ENCODE peak calls at places on chromosomes 1 and 21, in nine cellular contexts. One of them, this sample, is unnamed.

GRCh38 chr1:25786887-25787286 is 13.1 kb upstream of the SELENON start:
- DNase-seq in GM23248: peak
- DNase-seq in CD4-positive, CD25-positive, alpha-beta regulatory T cell: no peak
- DNase-seq in NCI-H774: no peak
- DNase-seq in HTR-8/SVneo: peak
- DNase-seq in AG10803: no peak
- DNase-seq in glomerular endothelial cell: no peak
- DNase-seq in GM06990: no peak
- DNase-seq in AG04450: no peak
- DNase-seq in this sample: no peak

GRCh38 chr1:17439250-17440073 is at the start of gene RCC2:
- DNase-seq in GM23248: peak
- DNase-seq in CD4-positive, CD25-positive, alpha-beta regulatory T cell: peak
- DNase-seq in NCI-H774: peak
- DNase-seq in HTR-8/SVneo: peak
- DNase-seq in AG10803: peak
- DNase-seq in glomerular endothelial cell: no peak
- DNase-seq in GM06990: peak
- DNase-seq in AG04450: peak
- DNase-seq in this sample: peak

GRCh38 chr1:43454270-43455011 is 710 bp upstream of the HYI start:
- DNase-seq in GM23248: peak
- DNase-seq in CD4-positive, CD25-positive, alpha-beta regulatory T cell: peak
- DNase-seq in NCI-H774: peak
- DNase-seq in HTR-8/SVneo: peak
- DNase-seq in AG10803: peak
- DNase-seq in glomerular endothelial cell: no peak
- DNase-seq in GM06990: no peak
- DNase-seq in AG04450: peak
- DNase-seq in this sample: peak

GRCh38 chr1:193325771-193326170 is 139.4 kb upstream of the B3GALT2 start:
- DNase-seq in GM23248: no peak
- DNase-seq in CD4-positive, CD25-positive, alpha-beta regulatory T cell: no peak
- DNase-seq in NCI-H774: no peak
- DNase-seq in HTR-8/SVneo: no peak
- DNase-seq in AG10803: peak
- DNase-seq in glomerular endothelial cell: no peak
- DNase-seq in GM06990: no peak
- DNase-seq in AG04450: no peak
- DNase-seq in this sample: no peak

GRCh38 chr1:119209943-119210342 is 69.5 kb upstream of the WARS2 start:
- DNase-seq in GM23248: peak
- DNase-seq in CD4-positive, CD25-positive, alpha-beta regulatory T cell: no peak
- DNase-seq in NCI-H774: no peak
- DNase-seq in HTR-8/SVneo: no peak
- DNase-seq in AG10803: peak
- DNase-seq in glomerular endothelial cell: no peak
- DNase-seq in GM06990: no peak
- DNase-seq in AG04450: no peak
- DNase-seq in this sample: no peak

GRCh38 chr21:31753949-31754348 is 22.0 kb upstream of the SCAF4 start:
- DNase-seq in GM23248: no peak
- DNase-seq in CD4-positive, CD25-positive, alpha-beta regulatory T cell: no peak
- DNase-seq in NCI-H774: no peak
- DNase-seq in HTR-8/SVneo: no peak
- DNase-seq in AG10803: no peak
- DNase-seq in glomerular endothelial cell: no peak
- DNase-seq in GM06990: no peak
- DNase-seq in AG04450: no peak
- DNase-seq in this sample: no peak

GRCh38 chr1:230827081-230827681 is 41.1 kb downstream of the C1orf198 start:
- DNase-seq in GM23248: peak
- DNase-seq in CD4-positive, CD25-positive, alpha-beta regulatory T cell: no peak
- DNase-seq in NCI-H774: no peak
- DNase-seq in HTR-8/SVneo: no peak
- DNase-seq in AG10803: peak
- DNase-seq in glomerular endothelial cell: no peak
- DNase-seq in GM06990: no peak
- DNase-seq in AG04450: no peak
- DNase-seq in this sample: peak

GRCh38 chr1:233300326-233300725 is 4.8 kb upstream of the PCNX2 start:
- DNase-seq in GM23248: no peak
- DNase-seq in CD4-positive, CD25-positive, alpha-beta regulatory T cell: no peak
- DNase-seq in NCI-H774: no peak
- DNase-seq in HTR-8/SVneo: no peak
- DNase-seq in AG10803: no peak
- DNase-seq in glomerular endothelial cell: no peak
- DNase-seq in GM06990: no peak
- DNase-seq in AG04450: peak
- DNase-seq in this sample: no peak

GRCh38 chr1:26050255-26050640 is 4.3 kb upstream of the SLC30A2 start:
- DNase-seq in GM23248: no peak
- DNase-seq in CD4-positive, CD25-positive, alpha-beta regulatory T cell: no peak
- DNase-seq in NCI-H774: no peak
- DNase-seq in HTR-8/SVneo: no peak
- DNase-seq in AG10803: no peak
- DNase-seq in glomerular endothelial cell: no peak
- DNase-seq in GM06990: no peak
- DNase-seq in AG04450: no peak
- DNase-seq in this sample: no peak

GRCh38 chr1:64476251-64476952 is 6.5 kb downstream of the CACHD1 start:
- DNase-seq in GM23248: peak
- DNase-seq in CD4-positive, CD25-positive, alpha-beta regulatory T cell: no peak
- DNase-seq in NCI-H774: no peak
- DNase-seq in HTR-8/SVneo: peak
- DNase-seq in AG10803: peak
- DNase-seq in glomerular endothelial cell: peak
- DNase-seq in GM06990: no peak
- DNase-seq in AG04450: peak
- DNase-seq in this sample: no peak

GRCh38 chr1:116377564-116378529 is 4.8 kb downstream of the ATP1A1 start:
- DNase-seq in GM23248: peak
- DNase-seq in CD4-positive, CD25-positive, alpha-beta regulatory T cell: peak
- DNase-seq in NCI-H774: no peak
- DNase-seq in HTR-8/SVneo: peak
- DNase-seq in AG10803: peak
- DNase-seq in glomerular endothelial cell: peak
- DNase-seq in GM06990: peak
- DNase-seq in AG04450: peak
- DNase-seq in this sample: peak

GRCh38 chr1:14598007-14598497 is 433 bp upstream of the KAZN start:
- DNase-seq in GM23248: no peak
- DNase-seq in CD4-positive, CD25-positive, alpha-beta regulatory T cell: no peak
- DNase-seq in NCI-H774: no peak
- DNase-seq in HTR-8/SVneo: no peak
- DNase-seq in AG10803: no peak
- DNase-seq in glomerular endothelial cell: no peak
- DNase-seq in GM06990: no peak
- DNase-seq in AG04450: no peak
- DNase-seq in this sample: no peak

GRCh38 chr1:58649555-58649954 is 50.3 kb downstream of the MYSM1 start:
- DNase-seq in GM23248: no peak
- DNase-seq in CD4-positive, CD25-positive, alpha-beta regulatory T cell: no peak
- DNase-seq in NCI-H774: no peak
- DNase-seq in HTR-8/SVneo: no peak
- DNase-seq in AG10803: no peak
- DNase-seq in glomerular endothelial cell: no peak
- DNase-seq in GM06990: no peak
- DNase-seq in AG04450: no peak
- DNase-seq in this sample: no peak

GRCh38 chr21:36696640-36697472 is 2.1 kb upstream of the SIM2 start:
- DNase-seq in GM23248: no peak
- DNase-seq in CD4-positive, CD25-positive, alpha-beta regulatory T cell: no peak
- DNase-seq in NCI-H774: no peak
- DNase-seq in HTR-8/SVneo: no peak
- DNase-seq in AG10803: no peak
- DNase-seq in glomerular endothelial cell: no peak
- DNase-seq in GM06990: no peak
- DNase-seq in AG04450: no peak
- DNase-seq in this sample: no peak

GRCh38 chr1:61519631-61520030 is 205.3 kb downstream of the TM2D1 start:
- DNase-seq in GM23248: no peak
- DNase-seq in CD4-positive, CD25-positive, alpha-beta regulatory T cell: no peak
- DNase-seq in NCI-H774: no peak
- DNase-seq in HTR-8/SVneo: no peak
- DNase-seq in AG10803: no peak
- DNase-seq in glomerular endothelial cell: no peak
- DNase-seq in GM06990: no peak
- DNase-seq in AG04450: no peak
- DNase-seq in this sample: no peak

GRCh38 chr1:175072131-175072941 is 4.7 kb downstream of the TNN start:
- DNase-seq in GM23248: peak
- DNase-seq in CD4-positive, CD25-positive, alpha-beta regulatory T cell: no peak
- DNase-seq in NCI-H774: no peak
- DNase-seq in HTR-8/SVneo: peak
- DNase-seq in AG10803: peak
- DNase-seq in glomerular endothelial cell: peak
- DNase-seq in GM06990: peak
- DNase-seq in AG04450: peak
- DNase-seq in this sample: peak

GRCh38 chr1:8496473-8496872 is 178.6 kb downstream of the SLC45A1 start:
- DNase-seq in GM23248: no peak
- DNase-seq in CD4-positive, CD25-positive, alpha-beta regulatory T cell: no peak
- DNase-seq in NCI-H774: no peak
- DNase-seq in HTR-8/SVneo: no peak
- DNase-seq in AG10803: no peak
- DNase-seq in glomerular endothelial cell: no peak
- DNase-seq in GM06990: peak
- DNase-seq in AG04450: no peak
- DNase-seq in this sample: no peak

GRCh38 chr1:202304370-202304769 is 37.4 kb downstream of the UBE2T start:
- DNase-seq in GM23248: no peak
- DNase-seq in CD4-positive, CD25-positive, alpha-beta regulatory T cell: no peak
- DNase-seq in NCI-H774: no peak
- DNase-seq in HTR-8/SVneo: no peak
- DNase-seq in AG10803: no peak
- DNase-seq in glomerular endothelial cell: no peak
- DNase-seq in GM06990: no peak
- DNase-seq in AG04450: no peak
- DNase-seq in this sample: peak

GRCh38 chr1:115526900-115527299 is 114.9 kb upstream of the VANGL1 start:
- DNase-seq in GM23248: no peak
- DNase-seq in CD4-positive, CD25-positive, alpha-beta regulatory T cell: no peak
- DNase-seq in NCI-H774: no peak
- DNase-seq in HTR-8/SVneo: no peak
- DNase-seq in AG10803: no peak
- DNase-seq in glomerular endothelial cell: no peak
- DNase-seq in GM06990: no peak
- DNase-seq in AG04450: no peak
- DNase-seq in this sample: no peak

GRCh38 chr21:46456750-46457149 is 1.9 kb upstream of the DIP2A start:
- DNase-seq in GM23248: no peak
- DNase-seq in CD4-positive, CD25-positive, alpha-beta regulatory T cell: no peak
- DNase-seq in NCI-H774: no peak
- DNase-seq in HTR-8/SVneo: no peak
- DNase-seq in AG10803: no peak
- DNase-seq in glomerular endothelial cell: no peak
- DNase-seq in GM06990: no peak
- DNase-seq in AG04450: no peak
- DNase-seq in this sample: no peak

GRCh38 chr1:2240251-2241156 is 12.4 kb downstream of the SKI start:
- DNase-seq in GM23248: peak
- DNase-seq in CD4-positive, CD25-positive, alpha-beta regulatory T cell: no peak
- DNase-seq in NCI-H774: no peak
- DNase-seq in HTR-8/SVneo: no peak
- DNase-seq in AG10803: peak
- DNase-seq in glomerular endothelial cell: no peak
- DNase-seq in GM06990: no peak
- DNase-seq in AG04450: no peak
- DNase-seq in this sample: peak

GRCh38 chr1:228397454-228397786 is 9.2 kb downstream of the TRIM11 start:
- DNase-seq in GM23248: no peak
- DNase-seq in CD4-positive, CD25-positive, alpha-beta regulatory T cell: no peak
- DNase-seq in NCI-H774: no peak
- DNase-seq in HTR-8/SVneo: no peak
- DNase-seq in AG10803: no peak
- DNase-seq in glomerular endothelial cell: no peak
- DNase-seq in GM06990: no peak
- DNase-seq in AG04450: no peak
- DNase-seq in this sample: no peak

GRCh38 chr1:150127868-150128267 is 21.8 kb upstream of the PLEKHO1 start:
- DNase-seq in GM23248: peak
- DNase-seq in CD4-positive, CD25-positive, alpha-beta regulatory T cell: no peak
- DNase-seq in NCI-H774: no peak
- DNase-seq in HTR-8/SVneo: no peak
- DNase-seq in AG10803: no peak
- DNase-seq in glomerular endothelial cell: no peak
- DNase-seq in GM06990: no peak
- DNase-seq in AG04450: no peak
- DNase-seq in this sample: no peak

GRCh38 chr1:66599899-66600737 is 66.2 kb downstream of the SGIP1 start:
- DNase-seq in GM23248: no peak
- DNase-seq in CD4-positive, CD25-positive, alpha-beta regulatory T cell: no peak
- DNase-seq in NCI-H774: no peak
- DNase-seq in HTR-8/SVneo: no peak
- DNase-seq in AG10803: no peak
- DNase-seq in glomerular endothelial cell: no peak
- DNase-seq in GM06990: no peak
- DNase-seq in AG04450: no peak
- DNase-seq in this sample: no peak

GRCh38 chr1:225409051-225409450 is 18.8 kb downstream of the LBR start:
- DNase-seq in GM23248: no peak
- DNase-seq in CD4-positive, CD25-positive, alpha-beta regulatory T cell: no peak
- DNase-seq in NCI-H774: no peak
- DNase-seq in HTR-8/SVneo: no peak
- DNase-seq in AG10803: no peak
- DNase-seq in glomerular endothelial cell: no peak
- DNase-seq in GM06990: no peak
- DNase-seq in AG04450: no peak
- DNase-seq in this sample: no peak

GRCh38 chr1:26889580-26890466 is at the start of gene GPN2:
- DNase-seq in GM23248: peak
- DNase-seq in CD4-positive, CD25-positive, alpha-beta regulatory T cell: peak
- DNase-seq in NCI-H774: peak
- DNase-seq in HTR-8/SVneo: peak
- DNase-seq in AG10803: peak
- DNase-seq in glomerular endothelial cell: no peak
- DNase-seq in GM06990: peak
- DNase-seq in AG04450: no peak
- DNase-seq in this sample: peak

GRCh38 chr1:192311281-192311680 is 5.5 kb upstream of the RGS21 start:
- DNase-seq in GM23248: peak
- DNase-seq in CD4-positive, CD25-positive, alpha-beta regulatory T cell: no peak
- DNase-seq in NCI-H774: no peak
- DNase-seq in HTR-8/SVneo: peak
- DNase-seq in AG10803: peak
- DNase-seq in glomerular endothelial cell: peak
- DNase-seq in GM06990: no peak
- DNase-seq in AG04450: peak
- DNase-seq in this sample: no peak

GRCh38 chr1:115222616-115223402 is 115.2 kb downstream of the NGF start:
- DNase-seq in GM23248: no peak
- DNase-seq in CD4-positive, CD25-positive, alpha-beta regulatory T cell: no peak
- DNase-seq in NCI-H774: no peak
- DNase-seq in HTR-8/SVneo: no peak
- DNase-seq in AG10803: peak
- DNase-seq in glomerular endothelial cell: no peak
- DNase-seq in GM06990: no peak
- DNase-seq in AG04450: no peak
- DNase-seq in this sample: no peak

GRCh38 chr1:117076648-117077047 is 16.5 kb downstream of the TTF2 start:
- DNase-seq in GM23248: no peak
- DNase-seq in CD4-positive, CD25-positive, alpha-beta regulatory T cell: no peak
- DNase-seq in NCI-H774: no peak
- DNase-seq in HTR-8/SVneo: no peak
- DNase-seq in AG10803: no peak
- DNase-seq in glomerular endothelial cell: no peak
- DNase-seq in GM06990: no peak
- DNase-seq in AG04450: no peak
- DNase-seq in this sample: no peak

GRCh38 chr1:103459385-103459784 is 66.1 kb upstream of the RNPC3 start:
- DNase-seq in GM23248: peak
- DNase-seq in CD4-positive, CD25-positive, alpha-beta regulatory T cell: no peak
- DNase-seq in NCI-H774: no peak
- DNase-seq in HTR-8/SVneo: no peak
- DNase-seq in AG10803: peak
- DNase-seq in glomerular endothelial cell: no peak
- DNase-seq in GM06990: no peak
- DNase-seq in AG04450: no peak
- DNase-seq in this sample: no peak

GRCh38 chr1:228723287-228723686 is 12.0 kb upstream of the RHOU start:
- DNase-seq in GM23248: no peak
- DNase-seq in CD4-positive, CD25-positive, alpha-beta regulatory T cell: no peak
- DNase-seq in NCI-H774: no peak
- DNase-seq in HTR-8/SVneo: no peak
- DNase-seq in AG10803: no peak
- DNase-seq in glomerular endothelial cell: no peak
- DNase-seq in GM06990: no peak
- DNase-seq in AG04450: no peak
- DNase-seq in this sample: no peak

This sample was measured in mucosa of gallbladder.